ENCODE peak calls at places on chromosomes 13 and 19, in seven cellular contexts. V, A, R, W, P, S and K are unnamed samples.

GRCh38 chr19:13044160-13044853 is 49.0 kb downstream of the NFIX start:
- DNase-seq in V (no peak), A (no peak), R (no peak), W (no peak), P (no peak), S (no peak), K (no peak)

GRCh38 chr19:7916908-7917291 is 2.3 kb downstream of the TGFBR3L start:
- DNase-seq in V (no peak), A (no peak), R (no peak), W (no peak), P (no peak), S (no peak), K (no peak)

GRCh38 chr13:95512424-95512823 is 40.1 kb upstream of the CLDN10 start:
- DNase-seq in V (no peak), A (no peak), R (no peak), W (no peak), P (no peak), S (no peak), K (no peak)

GRCh38 chr13:94859812-94860210 is 147.5 kb upstream of the SOX21 start:
- DNase-seq in V (no peak), A (no peak), R (no peak), W (no peak), P (no peak), S (no peak), K (no peak)

GRCh38 chr19:48401277-48401676 is 7.8 kb downstream of the GRIN2D start:
- DNase-seq in V (no peak), A (no peak), R (no peak), W (no peak), P (no peak), S (no peak), K (no peak)

GRCh38 chr13:96637039-96637438 is 357.2 kb downstream of the OXGR1 start:
- DNase-seq in V (no peak), A (no peak), R (no peak), W (no peak), P (no peak), S (no peak), K (no peak)

GRCh38 chr19:13953021-13953531 is 767 bp downstream of the DCAF15 start:
- DNase-seq in V (no peak), A (no peak), R (peak), W (no peak), P (no peak), S (no peak), K (no peak)

GRCh38 chr19:50414850-50415660 is 3.7 kb upstream of the SPIB start:
- DNase-seq in V (peak), A (peak), R (peak), W (peak), P (peak), S (peak), K (no peak)

GRCh38 chr19:15549581-15549980 is 41.3 kb downstream of the CYP4F22 start:
- DNase-seq in V (no peak), A (no peak), R (no peak), W (no peak), P (no peak), S (no peak), K (no peak)

GRCh38 chr19:27822336-27822735 is 1390.6 kb downstream of the UQCRFS1 start:
- DNase-seq in V (no peak), A (no peak), R (no peak), W (no peak), P (no peak), S (no peak), K (no peak)

GRCh38 chr19:48421548-48421947 is 24.2 kb upstream of the GRWD1 start:
- DNase-seq in V (no peak), A (no peak), R (no peak), W (no peak), P (no peak), S (no peak), K (no peak)

GRCh38 chr19:45070214-45070613 is 6.1 kb downstream of the ZNF296 start:
- DNase-seq in V (no peak), A (no peak), R (no peak), W (no peak), P (no peak), S (no peak), K (no peak)

GRCh38 chr13:110210604-110210985 is 96.4 kb downstream of the COL4A1 start:
- DNase-seq in V (no peak), A (no peak), R (no peak), W (no peak), P (no peak), S (no peak), K (no peak)

GRCh38 chr19:18274776-18275356 is 614 bp upstream of the IQCN start:
- DNase-seq in V (no peak), A (no peak), R (peak), W (no peak), P (no peak), S (peak), K (no peak)

GRCh38 chr19:8148410-8149231 is 771 bp downstream of the FBN3 start:
- DNase-seq in V (peak), A (peak), R (peak), W (peak), P (peak), S (no peak), K (no peak)

GRCh38 chr19:38912600-38913514 is 871 bp upstream of the CCER2 start:
- DNase-seq in V (no peak), A (no peak), R (no peak), W (no peak), P (no peak), S (no peak), K (no peak)

GRCh38 chr13:71358218-71358617 is 508.8 kb downstream of the DACH1 start:
- DNase-seq in V (no peak), A (no peak), R (no peak), W (no peak), P (no peak), S (no peak), K (no peak)

GRCh38 chr19:38838208-38838985 is 6.8 kb upstream of the ECH1 start:
- DNase-seq in V (no peak), A (peak), R (no peak), W (no peak), P (no peak), S (no peak), K (no peak)

GRCh38 chr19:37930416-37930815 is 23.4 kb downstream of the SIPA1L3 start:
- DNase-seq in V (no peak), A (no peak), R (no peak), W (no peak), P (no peak), S (peak), K (no peak)

GRCh38 chr19:32735936-32736335 is 16.4 kb downstream of the TDRD12 start:
- DNase-seq in V (no peak), A (no peak), R (no peak), W (no peak), P (no peak), S (no peak), K (no peak)

GRCh38 chr19:42086188-42086736 is 10.3 kb downstream of the ZNF574 start:
- DNase-seq in V (no peak), A (no peak), R (no peak), W (no peak), P (no peak), S (no peak), K (no peak)

GRCh38 chr19:52786078-52786463 is 520 bp downstream of the ZNF600 start:
- DNase-seq in V (peak), A (no peak), R (peak), W (no peak), P (no peak), S (no peak), K (no peak)

GRCh38 chr13:28324181-28324789 is 170.6 kb downstream of the FLT1 start:
- DNase-seq in V (peak), A (peak), R (peak), W (peak), P (peak), S (peak), K (peak)

GRCh38 chr13:113837554-113838355 is 26.1 kb downstream of the GAS6 start:
- DNase-seq in V (peak), A (peak), R (peak), W (peak), P (no peak), S (peak), K (no peak)

GRCh38 chr19:32874605-32875004 is 5.0 kb upstream of the SLC7A9 start:
- DNase-seq in V (no peak), A (no peak), R (no peak), W (no peak), P (no peak), S (no peak), K (no peak)

DNA sequence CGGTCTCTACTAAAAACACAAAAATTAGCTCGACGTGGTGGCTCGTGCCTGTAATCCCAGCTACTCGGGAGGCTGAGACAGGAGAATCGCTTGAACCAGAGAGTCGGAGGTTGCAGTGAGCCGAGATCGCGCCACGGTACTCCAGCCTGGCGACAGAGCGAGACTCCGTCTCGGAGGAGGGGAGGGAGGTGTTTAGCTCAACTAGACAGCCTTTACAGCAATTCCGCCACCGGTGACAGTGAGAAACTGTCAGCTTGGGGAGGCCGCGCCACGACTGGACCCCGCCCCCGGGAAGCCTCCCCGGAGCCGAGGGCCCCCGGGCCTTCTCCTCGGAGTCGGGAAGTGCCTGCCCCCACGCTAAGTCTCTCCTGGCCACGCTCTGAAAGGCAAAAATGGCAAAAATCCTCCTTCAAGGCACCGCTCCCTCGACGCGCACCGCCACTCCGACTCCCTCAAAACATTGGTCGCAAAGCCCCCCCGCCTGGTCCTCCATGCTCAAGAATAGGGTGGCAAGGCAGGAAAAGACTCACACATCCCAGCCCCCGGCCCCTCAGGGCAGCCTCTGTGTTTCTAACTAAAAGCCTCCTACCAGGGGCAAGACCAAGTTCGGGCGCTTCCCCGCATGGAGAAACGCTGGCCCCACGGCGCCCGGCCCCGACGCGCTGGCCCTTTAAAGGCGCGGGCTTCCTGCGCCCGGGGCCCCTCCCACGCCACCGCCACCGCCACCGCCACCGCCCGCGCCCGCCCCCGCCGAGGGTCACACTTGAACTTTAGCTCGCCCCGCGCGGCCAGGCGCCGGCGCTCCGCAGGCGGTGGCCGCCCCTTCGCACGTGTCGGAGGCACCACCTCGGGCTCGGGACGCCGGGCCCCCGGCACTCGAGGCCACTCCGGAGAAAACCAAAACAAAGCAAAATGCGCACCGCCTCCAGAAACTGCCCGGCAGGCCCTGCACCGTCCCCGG is 2.1 kb downstream of the FOXO1 start:
- DNase-seq in V (peak), A (no peak), R (peak), W (no peak), P (no peak), S (peak), K (no peak)
- TF ChIP-seq YY1 in V (no peak), A (no peak), R (no peak), W (no peak), P (no peak), S (no peak), K (no peak)

DNA sequence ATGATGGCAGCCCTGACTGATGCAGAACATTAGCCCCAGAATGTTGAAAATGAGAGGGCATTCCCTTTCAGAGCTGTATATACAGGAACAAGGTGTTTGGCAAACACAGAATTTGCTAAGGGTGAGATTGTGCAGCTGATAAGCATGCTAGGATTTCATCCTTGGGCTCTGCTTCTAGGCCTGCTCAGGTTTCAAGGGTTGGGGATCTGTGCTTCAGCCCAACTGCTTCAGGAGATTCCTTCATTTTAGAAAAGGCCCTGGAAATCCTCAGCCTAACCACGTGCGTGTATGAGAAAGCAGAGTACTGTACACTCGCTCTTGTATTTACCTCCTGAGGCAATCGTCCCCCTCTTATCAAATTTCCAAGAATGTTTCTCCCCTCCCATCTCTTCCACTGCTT is 291.6 kb upstream of the ARGLU1 start:
- DNase-seq in V (no peak), A (no peak), R (no peak), W (no peak), P (no peak), S (no peak), K (no peak)
- TF ChIP-seq YY1 in V (no peak), A (no peak), R (no peak), W (no peak), P (no peak), S (no peak), K (no peak)

GRCh38 chr19:19402656-19403372 is 2.7 kb upstream of the GATAD2A start:
- DNase-seq in V (no peak), A (no peak), R (no peak), W (no peak), P (no peak), S (no peak), K (no peak)
- TF ChIP-seq YY1 in V (no peak), A (no peak), R (no peak), W (no peak), P (no peak), S (no peak), K (no peak)

GRCh38 chr13:45055198-45055901 is 65.0 kb upstream of the GTF2F2 start:
- DNase-seq in V (no peak), A (peak), R (no peak), W (no peak), P (no peak), S (no peak), K (peak)
- TF ChIP-seq YY1 in V (no peak), A (no peak), R (no peak), W (no peak), P (no peak), S (no peak), K (no peak)

GRCh38 chr13:27018882-27019281 is 152.7 kb downstream of the USP12 start:
- DNase-seq in V (no peak), A (no peak), R (no peak), W (no peak), P (no peak), S (no peak), K (no peak)
- TF ChIP-seq YY1 in V (no peak), A (no peak), R (no peak), W (no peak), P (no peak), S (no peak), K (no peak)

DNA sequence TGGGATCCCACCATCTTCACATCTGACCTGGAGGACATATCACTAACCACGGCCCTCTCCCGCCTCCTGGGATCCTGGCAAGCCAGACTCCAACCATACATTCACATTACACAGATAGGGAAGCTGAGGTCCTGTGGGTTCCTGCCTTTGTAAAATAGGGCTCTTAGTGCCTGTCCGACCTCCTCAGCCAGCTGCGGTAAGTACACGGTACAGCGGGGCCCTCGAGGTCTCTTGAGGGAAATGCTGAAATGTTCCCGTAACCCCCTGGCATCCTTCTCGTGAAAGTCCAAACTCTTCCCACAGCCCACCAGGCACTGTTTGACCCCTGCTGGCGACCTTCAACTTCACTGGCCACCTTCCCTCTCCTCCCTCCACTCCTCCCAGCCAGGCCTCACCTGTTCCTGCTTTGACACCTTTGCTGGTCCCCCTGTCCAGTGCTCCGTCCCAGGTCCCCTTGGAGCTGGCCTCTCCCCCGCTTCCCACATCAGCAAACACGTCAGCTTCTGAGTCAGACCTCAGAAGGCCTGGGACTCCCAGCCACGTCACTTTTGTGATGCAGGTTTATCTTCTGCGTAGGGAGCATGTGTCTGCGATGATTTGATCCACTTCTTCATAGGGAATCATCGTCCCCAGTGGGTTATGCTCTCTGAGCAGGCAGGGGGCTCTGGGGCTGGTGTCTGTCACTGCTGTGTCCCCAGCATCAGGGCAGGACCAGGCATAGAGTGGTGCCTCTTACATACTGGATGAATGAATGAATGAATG is 8.9 kb upstream of the GNG7 start:
- DNase-seq in V (no peak), A (no peak), R (peak), W (no peak), P (no peak), S (no peak), K (no peak)
- TF ChIP-seq YY1 in V (no peak), A (no peak), R (no peak), W (no peak), P (no peak), S (no peak), K (no peak)